ENCODE peak calls at places on chromosomes 7 and 10, in five cellular contexts. H is MCF 10A, X is tibial artery, J is heart left ventricle, G is A549. V is an unnamed sample.

GRCh38 chr10:2980791-2981360 is 86.5 kb upstream of the PFKP start:
- DNase-seq in X (no peak), H (no peak), J (no peak), G (peak; percentile 34), V (no peak)

GRCh38 chr7:63112764-63113712 is 885.6 kb upstream of the ZNF722 start:
- DNase-seq in H (no peak), J (no peak), X (no peak), G (no peak), V (no peak)

GRCh38 chr7:35565927-35566326 is 129.0 kb downstream of the HERPUD2 start:
- DNase-seq in H (peak; percentile 6), G (no peak), J (no peak), X (no peak), V (no peak)

GRCh38 chr7:78024591-78024990 is 226.0 kb downstream of the PHTF2 start:
- DNase-seq in G (no peak), H (no peak), J (no peak), X (no peak), V (no peak)

GRCh38 chr10:43962346-43963191 is 313.9 kb upstream of the ZNF32 start:
- DNase-seq in X (no peak), G (no peak), J (no peak), H (no peak), V (no peak)

GRCh38 chr10:43138757-43139241 is 554 bp downstream of the CSGALNACT2 start:
- DNase-seq in X (no peak), G (peak; percentile 35), J (no peak), H (peak; percentile 40), V (no peak)

GRCh38 chr10:49162761-49163160 is 25.4 kb downstream of the TMEM273 start:
- DNase-seq in G (no peak), J (no peak), H (no peak), X (no peak), V (no peak)

GRCh38 chr10:113499066-113499465 is 53.8 kb upstream of the HABP2 start:
- DNase-seq in J (no peak), G (no peak), H (peak; percentile 42), X (no peak), V (no peak)

GRCh38 chr10:116470071-116470470 is 42.4 kb downstream of the PNLIPRP3 start:
- DNase-seq in G (no peak), H (no peak), X (no peak), J (no peak), V (no peak)

GRCh38 chr7:2954433-2954853 is 89.2 kb downstream of the CARD11 start:
- DNase-seq in X (no peak), J (no peak), G (no peak), H (no peak), V (no peak)

GRCh38 chr10:24722131-24722675 is 1.5 kb downstream of the ARHGAP21 start:
- DNase-seq in X (no peak), H (peak; percentile 38), G (peak; percentile 47), J (no peak), V (no peak)

GRCh38 chr7:34298492-34298891 is 359.5 kb upstream of the NPSR1 start:
- DNase-seq in X (no peak), H (no peak), G (no peak), J (no peak), V (no peak)

GRCh38 chr10:47190802-47191450 is 109.1 kb upstream of the GDF10 start:
- DNase-seq in X (no peak), J (no peak), H (no peak), G (no peak), V (no peak)

GRCh38 chr7:23246540-23246939 is at the start of gene GPNMB:
- DNase-seq in G (no peak), J (peak; percentile 21), X (peak; percentile 85), H (peak; percentile 63), V (no peak)

GRCh38 chr7:157079116-157079515 is 59.6 kb upstream of the UBE3C start:
- DNase-seq in H (no peak), X (no peak), G (no peak), J (no peak), V (no peak)

GRCh38 chr7:43674559-43675436 is 54.5 kb downstream of the COA1 start:
- DNase-seq in H (peak; percentile 79), J (no peak), X (no peak), G (peak; percentile 93), V (no peak)

GRCh38 chr10:48774416-48775205 is 89.9 kb downstream of the WDFY4 start:
- DNase-seq in X (no peak), J (no peak), H (no peak), G (no peak), V (no peak)

GRCh38 chr10:12531305-12531738 is 182.0 kb downstream of the CAMK1D start:
- DNase-seq in X (no peak), G (peak; percentile 21), J (peak; percentile 44), H (no peak), V (no peak)

GRCh38 chr10:59290448-59290847 is 71.9 kb downstream of the FAM13C start:
- DNase-seq in G (no peak), J (no peak), H (peak; percentile 24), X (no peak), V (no peak)
- TF ChIP-seq CTCF in G (no peak), J (no peak), H (no peak), X (no peak), V (no peak)

DNA sequence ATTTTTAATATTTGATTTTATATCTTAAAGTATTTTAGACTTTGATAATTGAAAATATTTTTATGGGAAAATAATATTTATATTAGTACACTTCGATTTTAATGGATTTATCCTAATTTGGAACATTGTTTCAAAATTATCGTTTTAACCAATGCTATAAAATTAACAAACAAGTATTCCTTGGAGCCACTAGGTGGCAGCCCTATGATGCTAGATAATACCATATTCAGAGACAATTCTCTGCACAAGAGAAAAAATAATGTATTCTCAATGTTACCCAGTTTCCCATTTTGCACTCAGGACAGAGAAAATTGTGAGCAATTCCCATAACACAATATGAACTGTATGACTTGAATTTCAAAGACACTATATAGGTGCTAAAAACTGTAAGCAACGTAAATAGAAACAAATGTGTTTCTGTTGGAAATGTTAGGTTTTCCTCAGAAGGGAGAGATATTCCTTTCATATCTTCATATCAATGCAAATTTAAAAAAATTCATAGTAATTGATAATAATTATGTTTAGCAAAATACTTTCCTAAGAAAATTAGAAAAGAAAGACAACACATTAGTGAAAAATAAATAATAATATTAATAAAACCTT is 237.8 kb downstream of the SEMA3E start:
- DNase-seq in H (peak; percentile 48), J (no peak), G (peak; percentile 63), X (no peak), V (no peak)
- TF ChIP-seq CTCF in H (peak; percentile 78), J (peak; percentile 70), G (peak; percentile 95), X (peak; percentile 45), V (peak; percentile 53)

DNA sequence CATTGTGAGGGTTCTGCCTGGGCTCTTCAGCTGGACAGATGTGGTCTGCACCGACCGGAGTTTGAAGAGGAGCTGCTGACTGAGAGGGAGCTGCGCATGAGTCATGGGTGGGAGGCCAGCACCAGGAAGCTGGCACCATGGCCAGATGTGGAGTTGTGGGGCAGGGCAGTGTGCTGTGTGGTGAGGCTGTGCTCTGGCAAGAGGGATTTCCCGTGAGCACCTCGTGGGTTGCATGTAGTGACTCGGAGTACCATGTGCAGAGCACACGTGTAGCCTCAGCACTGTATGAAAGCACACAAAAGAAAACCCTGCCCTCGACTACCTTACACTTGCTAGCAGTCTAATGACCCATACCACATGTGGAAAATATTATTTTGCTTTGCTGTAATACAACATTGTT is 103.4 kb downstream of the WNT2 start:
- DNase-seq in H (peak; percentile 6), X (no peak), J (no peak), G (no peak), V (no peak)
- TF ChIP-seq CTCF in H (no peak), X (no peak), J (no peak), G (no peak), V (no peak)

DNA sequence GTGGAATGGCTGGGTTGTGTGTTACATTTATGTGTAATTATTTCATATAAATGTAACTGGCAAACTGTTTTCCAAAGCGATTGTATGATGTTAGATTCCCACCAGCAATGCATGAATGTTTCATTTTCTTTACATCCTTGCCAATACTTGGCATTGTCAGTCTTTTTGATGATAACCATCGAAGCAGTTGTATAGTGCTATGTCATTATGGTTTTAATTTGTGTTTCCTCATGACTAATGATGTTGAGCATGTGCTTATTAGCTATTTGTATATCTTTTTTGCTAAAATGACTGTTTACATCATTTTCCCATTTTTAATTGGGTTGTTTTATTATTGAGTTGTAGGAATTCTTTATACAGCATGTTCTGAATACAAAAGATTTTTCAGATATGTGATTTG is 22.3 kb downstream of the AHCYL2 start:
- DNase-seq in G (no peak), H (no peak), X (no peak), J (no peak), V (no peak)
- TF ChIP-seq CTCF in G (no peak), H (no peak), X (no peak), J (no peak), V (no peak)

DNA sequence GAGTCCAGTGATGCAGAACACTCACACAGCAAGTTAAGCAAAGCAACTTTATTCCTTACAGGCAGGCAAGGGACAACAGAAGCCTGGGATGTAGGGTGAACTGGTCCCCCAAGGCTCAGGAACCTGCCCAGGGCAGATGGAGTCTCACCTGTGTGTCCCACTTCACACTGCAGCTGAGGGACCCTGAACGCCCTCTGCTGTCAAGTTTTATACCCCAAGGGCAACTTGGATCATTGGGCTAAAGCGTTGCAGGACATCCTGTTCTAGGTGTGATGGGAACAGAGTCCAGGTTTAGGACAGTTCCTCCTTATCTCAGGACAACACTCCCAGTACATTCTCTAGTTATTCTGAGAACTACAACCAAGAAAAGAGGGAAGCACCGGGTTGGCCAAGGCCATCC is 49.5 kb upstream of the ZNF746 start:
- DNase-seq in H (no peak), G (no peak), X (no peak), J (no peak), V (no peak)
- TF ChIP-seq CTCF in H (no peak), G (no peak), X (no peak), J (no peak), V (no peak)

GRCh38 chr10:92438220-92438619 is 135.7 kb downstream of the IDE start:
- DNase-seq in H (no peak), J (no peak), X (no peak), G (no peak), V (no peak)

GRCh38 chr10:92440578-92440977 is 133.3 kb downstream of the IDE start:
- DNase-seq in G (no peak), J (no peak), X (no peak), H (no peak), V (no peak)

GRCh38 chr10:92432596-92432995 is 141.3 kb downstream of the IDE start:
- DNase-seq in H (no peak), G (no peak), J (no peak), X (no peak), V (no peak)

GRCh38 chr10:92434385-92434784 is 139.5 kb downstream of the IDE start:
- DNase-seq in G (no peak), H (no peak), X (no peak), J (no peak), V (no peak)

DNA sequence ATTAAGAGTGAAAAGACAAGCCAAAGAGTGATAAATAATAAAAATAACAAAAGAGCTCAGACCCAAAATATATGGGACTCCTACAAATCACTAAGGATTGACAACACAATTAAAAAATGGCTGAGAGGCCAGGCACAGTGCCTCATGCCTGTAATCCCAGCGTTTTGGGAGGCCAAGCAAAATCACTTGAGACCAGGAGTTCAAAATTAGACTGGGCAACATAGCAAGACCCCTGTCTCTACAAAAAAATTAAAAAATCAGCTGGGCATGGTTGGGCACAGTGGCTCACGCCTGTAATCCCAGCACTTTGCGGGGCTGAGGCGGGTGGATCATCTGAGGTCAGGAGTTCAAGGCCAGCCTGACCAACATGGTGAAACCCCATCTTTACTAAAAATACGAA is 137.3 kb downstream of the IDE start:
- DNase-seq in H (no peak), J (no peak), G (no peak), X (no peak), V (no peak)
- TF ChIP-seq CTCF in H (no peak), J (no peak), G (no peak), X (no peak), V (no peak)